ENCODE peak calls at places on chromosomes 16 and 17, in nine cellular contexts. Y, I, A, B, F, Q, S, H and L are unnamed samples.
A peak's percentile ranks its signal among the peaks of the same experiment; 100 is the strongest.

GRCh38 chr16:19809121-19809635 is 75.5 kb downstream of the GPRC5B start:
- DNase-seq in Y (peak; percentile 20), I (peak; percentile 42), A (no peak), B (no peak), F (no peak), Q (no peak), S (no peak), H (no peak), L (no peak)

GRCh38 chr17:55663395-55663794 is 59.3 kb downstream of the TMEM100 start:
- DNase-seq in Y (no peak), I (no peak), A (no peak), B (no peak), F (no peak), Q (no peak), S (no peak), H (no peak), L (no peak)

GRCh38 chr17:78276098-78276497 is 44.7 kb downstream of the TMEM235 start:
- DNase-seq in Y (no peak), I (no peak), A (no peak), B (no peak), F (no peak), Q (peak; percentile 82), S (no peak), H (no peak), L (no peak)

GRCh38 chr16:2954228-2954627 is 9.8 kb upstream of the KREMEN2 start:
- DNase-seq in Y (no peak), I (no peak), A (no peak), B (no peak), F (no peak), Q (no peak), S (no peak), H (no peak), L (no peak)

GRCh38 chr17:79657036-79657435 is 46.2 kb upstream of the RBFOX3 start:
- DNase-seq in Y (no peak), I (no peak), A (no peak), B (no peak), F (no peak), Q (no peak), S (no peak), H (no peak), L (peak; percentile 6)

GRCh38 chr17:76546556-76547182 is 6.8 kb downstream of the PRCD start:
- DNase-seq in Y (peak; percentile 90), I (no peak), A (no peak), B (peak; percentile 88), F (no peak), Q (no peak), S (no peak), H (no peak), L (no peak)

GRCh38 chr17:79842656-79843474 is 3.6 kb upstream of the CBX4 start:
- DNase-seq in Y (peak; percentile 14), I (no peak), A (no peak), B (no peak), F (no peak), Q (peak; percentile 24), S (no peak), H (no peak), L (peak; percentile 27)

GRCh38 chr17:19000531-19001011 is 4.0 kb downstream of the FAM83G start:
- DNase-seq in Y (peak; percentile 66), I (no peak), A (peak; percentile 64), B (no peak), F (no peak), Q (no peak), S (no peak), H (no peak), L (no peak)

GRCh38 chr16:88456356-88457292 is 3.5 kb downstream of the ZFPM1 start:
- DNase-seq in Y (no peak), I (no peak), A (no peak), B (no peak), F (no peak), Q (no peak), S (no peak), H (no peak), L (no peak)

GRCh38 chr16:50161950-50162349 is 8.8 kb downstream of the TENT4B start:
- DNase-seq in Y (no peak), I (no peak), A (no peak), B (no peak), F (no peak), Q (no peak), S (no peak), H (no peak), L (no peak)

GRCh38 chr17:32302860-32303649 is 37.4 kb downstream of the RHBDL3 start:
- DNase-seq in Y (no peak), I (no peak), A (no peak), B (no peak), F (no peak), Q (no peak), S (no peak), H (no peak), L (no peak)

GRCh38 chr17:30995347-30995746 is 24.5 kb downstream of the RNF135 start:
- DNase-seq in Y (no peak), I (no peak), A (no peak), B (no peak), F (no peak), Q (no peak), S (no peak), H (no peak), L (no peak)

GRCh38 chr16:57188711-57189002 is 2.5 kb downstream of the RSPRY1 start:
- DNase-seq in Y (no peak), I (no peak), A (no peak), B (no peak), F (no peak), Q (no peak), S (no peak), H (no peak), L (no peak)

GRCh38 chr16:57187508-57187854 is 1.4 kb downstream of the RSPRY1 start:
- DNase-seq in Y (peak; percentile 22), I (no peak), A (no peak), B (no peak), F (no peak), Q (peak; percentile 59), S (no peak), H (no peak), L (no peak)

GRCh38 chr16:57185945-57186629 is at the start of the genes PSME3IP1 and RSPRY1:
- DNase-seq in Y (peak; percentile 100), I (peak; percentile 100), A (peak; percentile 97), B (peak; percentile 99), F (peak; percentile 95), Q (peak; percentile 100), S (peak; percentile 96), H (peak; percentile 96), L (peak; percentile 99)

GRCh38 chr16:57185446-57185944 is 344 bp downstream of the PSME3IP1 start:
- DNase-seq in Y (peak; percentile 68), I (no peak), A (no peak), B (no peak), F (no peak), Q (no peak), S (peak; percentile 36), H (no peak), L (no peak)

GRCh38 chr16:57186630-57187507 is 740 bp downstream of the RSPRY1 start:
- DNase-seq in Y (peak; percentile 27), I (no peak), A (peak; percentile 26), B (no peak), F (no peak), Q (peak; percentile 34), S (no peak), H (no peak), L (no peak)
- TF ChIP-seq CTCF in Y (no peak), I (no peak), A (no peak), B (no peak), F (no peak), Q (no peak), S (no peak), H (no peak), L (no peak)

GRCh38 chr17:16351831-16352230 is 1.4 kb downstream of the CENPV start:
- DNase-seq in Y (peak; percentile 49), I (no peak), A (no peak), B (no peak), F (no peak), Q (no peak), S (no peak), H (no peak), L (no peak)
- TF ChIP-seq CTCF in Y (no peak), I (no peak), A (no peak), B (no peak), F (no peak), Q (no peak), S (no peak), H (no peak), L (no peak)

GRCh38 chr16:11100239-11100750 is 155.7 kb downstream of the SOCS1 start:
- DNase-seq in Y (peak; percentile 95), I (no peak), A (peak; percentile 32), B (peak; percentile 94), F (no peak), Q (peak; percentile 88), S (peak; percentile 53), H (no peak), L (no peak)
- TF ChIP-seq CTCF in Y (peak; percentile 59), I (peak; percentile 51), A (no peak), B (peak; percentile 72), F (no peak), Q (peak; percentile 20), S (peak; percentile 53), H (no peak), L (no peak)

GRCh38 chr16:58127634-58128033 is 1.5 kb downstream of the CFAP20 start:
- DNase-seq in Y (no peak), I (no peak), A (no peak), B (no peak), F (no peak), Q (no peak), S (no peak), H (no peak), L (no peak)
- TF ChIP-seq CTCF in Y (peak; percentile 12), I (peak; percentile 3), A (no peak), B (peak; percentile 39), F (no peak), Q (no peak), S (peak; percentile 18), H (no peak), L (no peak)